ENCODE peak calls at places on chromosomes 1 and 21, in four cellular contexts. One of them, this sample, is unnamed.

GRCh38 chr1:16141573-16142336 is 14.1 kb downstream of the EPHA2 start:
- DNase-seq in stomach: no peak
- DNase-seq in sigmoid colon: no peak
- DNase-seq in osteocyte: no peak
- DNase-seq in this sample: no peak

GRCh38 chr21:23861908-23862504 is 1745.3 kb downstream of the MRPL39 start:
- DNase-seq in stomach: no peak
- DNase-seq in osteocyte: no peak
- DNase-seq in sigmoid colon: no peak
- DNase-seq in this sample: no peak

GRCh38 chr1:1264868-1265272 is 8.8 kb downstream of the UBE2J2 start:
- DNase-seq in osteocyte: peak
- DNase-seq in stomach: no peak
- DNase-seq in sigmoid colon: no peak
- DNase-seq in this sample: no peak

GRCh38 chr1:11216074-11216473 is 26.9 kb downstream of the ANGPTL7 start:
- DNase-seq in osteocyte: no peak
- DNase-seq in sigmoid colon: no peak
- DNase-seq in stomach: no peak
- DNase-seq in this sample: no peak

GRCh38 chr1:58412071-58412580 is 134.4 kb downstream of the OMA1 start:
- DNase-seq in stomach: no peak
- DNase-seq in osteocyte: no peak
- DNase-seq in sigmoid colon: no peak
- DNase-seq in this sample: no peak

GRCh38 chr1:37794372-37795339 is 1.0 kb downstream of the MANEAL start:
- DNase-seq in sigmoid colon: no peak
- DNase-seq in stomach: no peak
- DNase-seq in osteocyte: no peak
- DNase-seq in this sample: no peak

GRCh38 chr1:190126728-190127127 is 350.9 kb downstream of the BRINP3 start:
- DNase-seq in stomach: no peak
- DNase-seq in sigmoid colon: no peak
- DNase-seq in osteocyte: no peak
- DNase-seq in this sample: no peak

GRCh38 chr1:31750858-31751638 is 13.1 kb downstream of the ADGRB2 start:
- DNase-seq in sigmoid colon: no peak
- DNase-seq in stomach: no peak
- DNase-seq in osteocyte: no peak
- DNase-seq in this sample: no peak

GRCh38 chr1:31396633-31397351 is 16.2 kb upstream of the SERINC2 start:
- DNase-seq in sigmoid colon: no peak
- DNase-seq in osteocyte: no peak
- DNase-seq in stomach: no peak
- DNase-seq in this sample: no peak

GRCh38 chr1:8941906-8942305 is 3.8 kb upstream of the CA6 start:
- DNase-seq in osteocyte: no peak
- DNase-seq in stomach: no peak
- DNase-seq in sigmoid colon: no peak
- DNase-seq in this sample: no peak

DNA sequence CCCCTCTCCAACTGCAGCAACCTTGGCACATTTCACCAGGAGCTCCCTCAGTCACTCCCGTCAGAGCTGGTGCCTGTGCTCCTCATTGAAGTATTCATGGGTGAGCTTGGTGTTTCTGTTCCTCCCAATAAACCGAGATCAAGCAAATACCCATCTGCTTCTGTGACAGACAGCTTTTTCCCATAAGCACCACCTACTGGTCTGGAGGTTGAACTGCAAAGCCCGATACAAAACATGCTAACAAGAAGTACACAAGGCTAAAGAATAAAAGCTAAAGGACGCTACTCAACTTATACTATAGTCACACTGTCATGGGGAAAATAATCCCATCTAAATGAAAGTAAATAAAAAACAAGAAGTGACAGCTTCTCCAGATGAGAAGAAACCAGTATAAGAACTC is 111.9 kb upstream of the C21orf91 start:
- DNase-seq in stomach: no peak
- DNase-seq in sigmoid colon: no peak
- DNase-seq in osteocyte: no peak
- DNase-seq in this sample: no peak
- TF ChIP-seq CTCF in stomach: no peak
- TF ChIP-seq CTCF in sigmoid colon: no peak
- TF ChIP-seq CTCF in osteocyte: no peak
- TF ChIP-seq CTCF in this sample: no peak

GRCh38 chr1:25610822-25611630 is 5.6 kb upstream of the MAN1C1 start:
- DNase-seq in sigmoid colon: no peak
- DNase-seq in osteocyte: no peak
- DNase-seq in stomach: no peak
- DNase-seq in this sample: no peak
- TF ChIP-seq CTCF in sigmoid colon: no peak
- TF ChIP-seq CTCF in osteocyte: peak
- TF ChIP-seq CTCF in stomach: no peak
- TF ChIP-seq CTCF in this sample: no peak

GRCh38 chr1:164602480-164603093 is 43.6 kb downstream of the PBX1 start:
- DNase-seq in sigmoid colon: peak
- DNase-seq in stomach: peak
- DNase-seq in osteocyte: no peak
- DNase-seq in this sample: peak
- TF ChIP-seq CTCF in sigmoid colon: no peak
- TF ChIP-seq CTCF in stomach: no peak
- TF ChIP-seq CTCF in osteocyte: no peak
- TF ChIP-seq CTCF in this sample: no peak

GRCh38 chr1:233357595-233358446 is 30.3 kb downstream of the MAP3K21 start:
- DNase-seq in sigmoid colon: no peak
- DNase-seq in osteocyte: no peak
- DNase-seq in stomach: no peak
- DNase-seq in this sample: no peak

GRCh38 chr1:233359905-233360304 is 32.4 kb downstream of the MAP3K21 start:
- DNase-seq in osteocyte: no peak
- DNase-seq in sigmoid colon: no peak
- DNase-seq in stomach: no peak
- DNase-seq in this sample: no peak

GRCh38 chr1:233360525-233361094 is 33.1 kb downstream of the MAP3K21 start:
- DNase-seq in stomach: no peak
- DNase-seq in sigmoid colon: no peak
- DNase-seq in osteocyte: no peak
- DNase-seq in this sample: no peak

GRCh38 chr1:233361876-233362275 is 34.4 kb downstream of the MAP3K21 start:
- DNase-seq in sigmoid colon: no peak
- DNase-seq in stomach: no peak
- DNase-seq in osteocyte: no peak
- DNase-seq in this sample: no peak

DNA sequence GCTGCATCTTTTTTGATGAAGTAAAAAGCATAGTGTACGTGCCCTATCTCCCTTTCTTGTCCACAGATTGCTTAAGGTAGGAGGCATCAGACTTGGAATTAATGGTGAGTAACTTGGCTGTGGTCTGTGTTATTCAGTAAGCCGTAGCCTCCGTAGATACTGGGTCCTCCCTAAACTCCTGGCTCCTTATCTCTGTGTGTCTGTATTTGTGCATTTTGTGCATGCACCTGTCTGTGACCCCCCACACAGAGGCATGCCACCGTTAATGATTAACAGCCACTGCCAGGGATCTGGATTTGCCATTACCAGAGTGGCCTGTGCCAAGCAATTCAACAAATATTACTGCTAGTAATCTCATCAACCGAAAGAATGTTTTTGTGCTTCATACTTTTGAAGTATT is 31.9 kb downstream of the MAP3K21 start:
- DNase-seq in osteocyte: no peak
- DNase-seq in stomach: peak
- DNase-seq in sigmoid colon: no peak
- DNase-seq in this sample: no peak
- TF ChIP-seq CTCF in osteocyte: no peak
- TF ChIP-seq CTCF in stomach: no peak
- TF ChIP-seq CTCF in sigmoid colon: no peak
- TF ChIP-seq CTCF in this sample: no peak

GRCh38 chr1:152926091-152926490 is 17.7 kb downstream of the IVL start:
- DNase-seq in osteocyte: no peak
- DNase-seq in stomach: no peak
- DNase-seq in sigmoid colon: no peak
- DNase-seq in this sample: no peak
- TF ChIP-seq CTCF in osteocyte: no peak
- TF ChIP-seq CTCF in stomach: no peak
- TF ChIP-seq CTCF in sigmoid colon: no peak
- TF ChIP-seq CTCF in this sample: no peak

DNA sequence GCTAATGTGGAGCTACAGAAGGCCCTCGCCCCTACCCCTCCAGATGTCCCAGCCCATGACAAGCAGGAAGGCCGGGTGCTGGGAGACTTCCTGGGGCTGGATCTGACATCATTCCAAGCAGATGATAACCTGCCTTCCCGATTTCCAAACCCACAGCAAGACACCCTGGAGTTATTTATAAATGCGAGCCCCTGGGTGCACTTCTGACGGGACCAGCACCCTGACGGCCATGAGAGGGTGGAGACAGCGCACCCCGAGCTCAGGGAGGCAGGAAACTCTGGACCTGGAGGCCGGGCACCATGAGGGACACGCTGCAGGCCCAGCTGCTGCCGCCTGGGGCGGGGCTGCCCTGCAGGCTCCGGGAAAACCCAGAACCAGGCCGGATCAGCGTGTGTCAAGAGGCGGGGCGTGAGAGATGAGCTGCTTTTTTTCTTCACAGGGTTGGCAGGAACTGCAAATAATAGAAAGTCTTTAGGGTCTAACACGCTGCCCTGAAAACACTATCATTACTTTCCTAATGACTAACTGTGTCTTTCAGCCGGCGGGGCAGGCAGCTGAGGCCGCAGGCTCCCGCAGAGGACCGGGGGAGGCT is 2.5 kb upstream of the PCBP3 start:
- DNase-seq in sigmoid colon: no peak
- DNase-seq in osteocyte: no peak
- DNase-seq in stomach: no peak
- DNase-seq in this sample: peak
- TF ChIP-seq CTCF in sigmoid colon: no peak
- TF ChIP-seq CTCF in osteocyte: no peak
- TF ChIP-seq CTCF in stomach: no peak
- TF ChIP-seq CTCF in this sample: no peak

DNA sequence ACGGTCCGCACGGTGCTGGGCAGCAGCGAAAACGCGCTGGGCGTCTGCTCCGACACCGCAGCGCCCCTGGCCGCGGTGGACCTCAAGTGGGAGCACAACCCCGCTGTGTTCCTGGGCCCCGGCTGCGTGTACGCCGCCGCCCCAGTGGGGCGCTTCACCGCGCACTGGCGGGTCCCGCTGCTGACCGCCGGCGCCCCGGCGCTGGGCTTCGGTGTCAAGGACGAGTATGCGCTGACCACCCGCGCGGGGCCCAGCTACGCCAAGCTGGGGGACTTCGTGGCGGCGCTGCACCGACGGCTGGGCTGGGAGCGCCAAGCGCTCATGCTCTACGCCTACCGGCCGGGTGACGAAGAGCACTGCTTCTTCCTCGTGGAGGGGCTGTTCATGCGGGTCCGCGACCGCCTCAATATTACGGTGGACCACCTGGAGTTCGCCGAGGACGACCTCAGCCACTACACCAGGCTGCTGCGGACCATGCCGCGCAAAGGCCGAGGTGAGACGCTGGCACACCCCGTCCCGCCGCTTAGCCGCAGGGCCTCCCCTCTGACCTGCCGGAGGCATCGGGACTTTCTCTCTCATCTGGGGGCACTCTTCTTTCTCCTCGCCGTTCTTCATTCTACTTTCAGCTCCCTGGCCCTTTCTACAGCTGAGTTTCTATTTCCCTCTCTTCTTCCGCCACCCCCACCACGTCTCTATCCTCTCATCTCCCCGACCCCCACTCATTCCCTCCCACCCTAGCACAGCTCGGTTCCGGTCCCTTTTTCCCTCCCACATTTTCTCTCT is 1.0 kb downstream of the NPR1 start:
- DNase-seq in sigmoid colon: no peak
- DNase-seq in osteocyte: no peak
- DNase-seq in stomach: no peak
- DNase-seq in this sample: no peak
- TF ChIP-seq CTCF in sigmoid colon: no peak
- TF ChIP-seq CTCF in osteocyte: peak
- TF ChIP-seq CTCF in stomach: peak
- TF ChIP-seq CTCF in this sample: no peak

GRCh38 chr1:32925360-32926142 is 24.4 kb upstream of the TMEM54 start:
- DNase-seq in stomach: no peak
- DNase-seq in sigmoid colon: no peak
- DNase-seq in osteocyte: no peak
- DNase-seq in this sample: peak
- TF ChIP-seq CTCF in stomach: no peak
- TF ChIP-seq CTCF in sigmoid colon: no peak
- TF ChIP-seq CTCF in osteocyte: no peak
- TF ChIP-seq CTCF in this sample: no peak

DNA sequence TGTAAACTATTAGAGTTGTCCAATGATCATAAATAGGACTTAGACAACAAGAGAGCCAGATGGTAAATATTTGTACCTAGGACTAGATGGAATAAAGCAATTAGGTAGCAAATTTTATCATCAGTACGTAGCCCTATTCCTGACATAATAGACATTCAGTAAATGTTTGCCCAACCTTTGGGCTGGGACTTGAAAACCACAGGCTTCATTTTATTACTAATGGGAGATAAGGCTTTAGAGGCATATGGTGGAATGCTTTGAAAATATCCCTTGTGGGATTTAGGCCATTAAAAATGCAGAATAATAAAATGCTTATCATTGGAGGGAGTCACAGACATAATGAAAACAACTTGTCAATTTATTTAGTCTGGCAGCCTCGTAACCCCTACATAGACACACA is 296.1 kb upstream of the SPAG17 start:
- DNase-seq in osteocyte: no peak
- DNase-seq in stomach: no peak
- DNase-seq in sigmoid colon: no peak
- DNase-seq in this sample: no peak
- TF ChIP-seq CTCF in osteocyte: no peak
- TF ChIP-seq CTCF in stomach: no peak
- TF ChIP-seq CTCF in sigmoid colon: no peak
- TF ChIP-seq CTCF in this sample: no peak

This sample was measured in Peyer's patch.